ENCODE peak calls at places on chromosomes 11 and 22, in four cellular contexts. D is A549, E is GM12878, S is endothelial cell of umbilical vein. P is an unnamed sample.

GRCh38 chr11:33377852-33378385 is 120.7 kb downstream of the HIPK3 start:
- DNase-seq in D (no peak), E (no peak), S (peak), P (no peak)

GRCh38 chr22:39731881-39732555 is 161.5 kb downstream of the CACNA1I start:
- DNase-seq in E (no peak), S (no peak), D (no peak), P (no peak)

GRCh38 chr11:119664063-119664572 is 64.9 kb downstream of the NECTIN1 start:
- DNase-seq in E (no peak), D (no peak), S (no peak), P (no peak)

GRCh38 chr11:27433742-27434141 is 38.8 kb downstream of the LGR4 start:
- DNase-seq in S (no peak), E (no peak), D (no peak), P (no peak)

GRCh38 chr11:73177380-73178091 is 35.4 kb upstream of the FCHSD2 start:
- DNase-seq in E (no peak), S (peak), D (no peak), P (no peak)

GRCh38 chr11:12165237-12165875 is 55.0 kb downstream of the MICAL2 start:
- DNase-seq in D (no peak), E (no peak), S (no peak), P (no peak)

GRCh38 chr11:33016654-33017053 is 976 bp downstream of the DEPDC7 start:
- DNase-seq in D (no peak), E (no peak), S (no peak), P (peak)

GRCh38 chr11:63769719-63770443 is 1.3 kb upstream of the ZFTA start:
- DNase-seq in E (no peak), D (no peak), S (peak), P (no peak)

GRCh38 chr11:69371731-69372588 is 78.0 kb downstream of the MYEOV start:
- DNase-seq in E (no peak), S (no peak), D (no peak), P (no peak)

GRCh38 chr11:80779907-80780615 is 1339.2 kb upstream of the TENM4 start:
- DNase-seq in E (no peak), S (no peak), D (no peak), P (no peak)

GRCh38 chr11:123559418-123559817 is 95.0 kb downstream of the SCN3B start:
- DNase-seq in E (no peak), S (no peak), D (no peak), P (no peak)

GRCh38 chr11:83680351-83680750 is 394.2 kb upstream of the CCDC90B start:
- DNase-seq in S (no peak), D (no peak), E (no peak), P (no peak)

GRCh38 chr22:48829908-48830307 is 997.8 kb downstream of the BRD1 start:
- DNase-seq in E (no peak), S (no peak), D (no peak), P (no peak)

GRCh38 chr11:61157743-61158142 is 3.5 kb downstream of the VPS37C start:
- DNase-seq in S (no peak), D (no peak), E (no peak), P (no peak)

DNA sequence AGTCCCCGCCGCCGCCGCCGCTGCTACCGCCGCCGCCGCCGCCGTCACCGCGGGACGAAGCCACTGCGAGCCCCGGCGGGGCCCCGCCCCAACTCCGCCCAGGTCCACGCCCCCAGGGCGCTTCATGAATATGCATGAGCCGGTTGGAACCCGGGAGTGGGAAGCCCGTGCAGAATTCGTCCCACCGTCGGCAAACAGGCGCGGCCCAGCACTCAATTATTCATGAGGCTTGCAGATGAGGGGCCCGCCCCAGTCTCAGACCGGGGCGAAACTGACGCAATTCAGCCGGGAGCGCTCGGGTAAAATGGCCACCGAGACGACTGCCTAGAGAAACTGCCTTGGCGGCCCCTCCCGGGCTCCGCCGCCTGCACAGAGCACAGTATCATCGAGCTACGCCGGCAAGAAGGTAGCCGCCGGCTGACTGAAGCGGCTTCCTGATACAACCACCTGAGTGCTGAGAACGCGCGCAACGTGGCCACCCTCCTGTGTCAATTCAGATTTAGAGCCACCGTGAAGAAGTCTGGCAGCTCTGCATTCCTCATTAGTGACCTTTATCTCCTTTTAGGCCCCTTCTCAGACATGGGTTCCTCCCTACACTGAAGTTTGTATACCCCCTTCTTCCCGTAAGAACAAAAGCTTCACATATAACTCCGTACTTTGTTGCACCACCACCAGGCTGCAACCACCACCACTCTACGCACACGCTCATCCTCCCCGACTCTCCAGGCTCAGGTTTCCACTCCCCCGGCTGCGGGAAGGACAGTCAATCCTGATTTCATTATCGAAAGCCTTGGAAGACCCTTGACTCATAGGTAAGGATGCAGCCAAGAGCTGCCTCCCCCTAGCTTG is at the start of gene TNKS1BP1:
- DNase-seq in E (peak), S (peak), D (peak), P (peak)
- TF ChIP-seq CTCF in E (no peak), S (no peak), D (no peak), P (no peak)

DNA sequence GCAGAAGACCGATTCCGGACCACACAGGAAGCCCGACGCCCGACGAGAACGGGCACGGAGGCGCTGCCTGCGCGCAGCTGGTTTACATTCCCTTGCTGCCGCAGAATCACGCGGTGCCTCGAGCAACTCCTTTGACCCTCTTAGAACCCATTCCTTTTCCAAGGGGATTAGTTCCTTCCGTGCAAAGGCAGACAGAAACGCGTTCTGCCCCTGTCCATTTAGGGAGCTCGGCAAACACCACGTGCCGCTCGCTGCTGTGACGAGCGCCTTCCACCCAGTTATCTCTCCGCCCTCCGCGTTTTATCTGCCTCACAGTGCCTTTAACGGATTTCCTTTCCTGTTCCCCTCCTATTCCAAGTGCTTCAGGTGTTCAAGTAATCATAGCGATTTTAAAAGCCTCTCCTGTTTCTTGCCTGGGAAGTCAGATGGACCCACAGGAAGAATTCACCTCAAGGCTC is 24.1 kb upstream of the MICAL3 start:
- DNase-seq in D (no peak), E (no peak), S (no peak), P (no peak)
- TF ChIP-seq POLR2A in D (no peak), E (no peak), S (no peak), P (no peak)

DNA sequence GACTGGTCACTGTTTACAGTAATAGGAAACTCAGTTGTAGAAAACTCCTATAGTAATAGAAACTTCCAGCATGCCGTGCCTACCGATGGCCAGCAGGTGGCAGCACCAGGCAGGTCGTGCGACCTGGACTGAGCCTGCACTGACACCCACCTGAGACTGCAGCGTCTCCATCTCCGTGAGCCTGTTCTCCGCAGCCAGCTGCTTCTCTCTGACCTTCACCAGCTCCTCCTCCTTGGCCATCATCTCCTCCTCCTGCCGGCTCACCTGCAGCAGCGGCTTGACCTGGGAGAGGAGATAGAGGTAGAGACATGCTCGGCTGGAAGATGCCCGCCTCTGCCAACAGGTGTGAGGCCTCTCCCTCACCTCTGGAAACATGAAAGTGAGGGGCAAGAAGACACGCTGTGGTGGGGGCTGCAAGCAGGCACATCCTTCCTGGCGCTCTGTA is 48.5 kb downstream of the APOL1 start:
- DNase-seq in D (peak), S (peak), E (no peak), P (peak)
- TF ChIP-seq MYC in D (no peak), S (no peak), E (no peak), P (peak)

GRCh38 chr11:2150206-2150847 is 10.7 kb downstream of the INS start:
- DNase-seq in S (peak), D (peak), E (no peak), P (peak)
- TF ChIP-seq CTCF in S (peak), D (peak), E (no peak), P (peak)

GRCh38 chr11:65418681-65419459 is 3.7 kb upstream of the NEAT1 start:
- DNase-seq in D (peak), E (peak), S (peak), P (peak)
- TF ChIP-seq POLR2A in D (no peak), E (peak), S (no peak), P (peak)